ENCODE peak calls at places on chromosomes 12 and 14, in four cellular contexts. One of them, this sample, is unnamed.

GRCh38 chr14:104120281-104120741 is 18.1 kb upstream of the KIF26A start:
- DNase-seq in GM10248: no peak
- DNase-seq in NCI-H1092 treated with DMSO at 0.1 percent for 48 hours: no peak
- DNase-seq in NCI-H345: no peak
- DNase-seq in this sample: no peak

GRCh38 chr14:92645841-92646478 is 102.5 kb downstream of the LGMN start:
- DNase-seq in GM10248: no peak
- DNase-seq in NCI-H1092 treated with DMSO at 0.1 percent for 48 hours: no peak
- DNase-seq in NCI-H345: no peak
- DNase-seq in this sample: no peak

GRCh38 chr14:66240112-66240511 is 246.1 kb upstream of the CCDC196 start:
- DNase-seq in GM10248: no peak
- DNase-seq in NCI-H1092 treated with DMSO at 0.1 percent for 48 hours: no peak
- DNase-seq in NCI-H345: no peak
- DNase-seq in this sample: no peak

GRCh38 chr14:91249841-91250616 is 5.5 kb upstream of the GPR68 start:
- DNase-seq in GM10248: peak
- DNase-seq in NCI-H1092 treated with DMSO at 0.1 percent for 48 hours: peak
- DNase-seq in NCI-H345: peak
- DNase-seq in this sample: peak

GRCh38 chr12:106018286-106018685 is 120.5 kb downstream of the NUAK1 start:
- DNase-seq in GM10248: no peak
- DNase-seq in NCI-H1092 treated with DMSO at 0.1 percent for 48 hours: no peak
- DNase-seq in NCI-H345: no peak
- DNase-seq in this sample: no peak

GRCh38 chr14:94313991-94314655 is 9.0 kb downstream of the SERPINA6 start:
- DNase-seq in GM10248: no peak
- DNase-seq in NCI-H1092 treated with DMSO at 0.1 percent for 48 hours: no peak
- DNase-seq in NCI-H345: no peak
- DNase-seq in this sample: no peak

GRCh38 chr14:25518347-25518746 is 468.4 kb upstream of the STXBP6 start:
- DNase-seq in GM10248: no peak
- DNase-seq in NCI-H1092 treated with DMSO at 0.1 percent for 48 hours: no peak
- DNase-seq in NCI-H345: peak
- DNase-seq in this sample: no peak

GRCh38 chr12:60194682-60195081 is 598.9 kb downstream of the SLC16A7 start:
- DNase-seq in GM10248: no peak
- DNase-seq in NCI-H1092 treated with DMSO at 0.1 percent for 48 hours: no peak
- DNase-seq in NCI-H345: no peak
- DNase-seq in this sample: no peak

This sample was measured in SHP77.